ENCODE peak calls at places on chromosomes 2 and 18, in six cellular contexts. F is ovary; R is AG04450; H is PC-9; T is K562; V is CD8-positive, alpha-beta T cell. B is an unnamed sample.

GRCh38 chr2:18777250-18777812 is 188.0 kb upstream of the NT5C1B start:
- DNase-seq in R (no peak), F (no peak), V (no peak), T (no peak), H (no peak), B (no peak)

GRCh38 chr2:17800693-17801458 is 15.4 kb upstream of the MSGN1 start:
- DNase-seq in H (no peak), F (no peak), V (no peak), R (no peak), T (no peak), B (no peak)

GRCh38 chr2:212451786-212452200 is 86.8 kb downstream of the ERBB4 start:
- DNase-seq in R (no peak), V (no peak), H (no peak), T (no peak), F (no peak), B (peak; percentile 53)

GRCh38 chr2:20072436-20073158 is 21.2 kb upstream of the LAPTM4A start:
- DNase-seq in V (peak; percentile 25), H (no peak), T (no peak), R (no peak), F (no peak), B (no peak)

GRCh38 chr2:203177361-203177760 is 61.5 kb upstream of the CYP20A1 start:
- DNase-seq in R (no peak), H (no peak), T (no peak), F (no peak), V (no peak), B (no peak)

GRCh38 chr2:42764901-42765300 is 966 bp upstream of the OXER1 start:
- DNase-seq in F (no peak), R (no peak), T (no peak), H (no peak), V (no peak), B (no peak)

GRCh38 chr2:31547485-31547884 is 33.3 kb downstream of the SRD5A2 start:
- DNase-seq in T (no peak), R (no peak), H (no peak), V (no peak), F (no peak), B (no peak)

GRCh38 chr2:20443276-20443920 is 3.5 kb upstream of the RHOB start:
- DNase-seq in F (peak; percentile 49), H (peak; percentile 71), R (no peak), T (no peak), V (no peak), B (peak; percentile 47)

GRCh38 chr2:98847853-98848252 is 88.2 kb downstream of the CRACDL start:
- DNase-seq in V (no peak), H (no peak), T (no peak), R (no peak), F (no peak), B (no peak)

GRCh38 chr2:604385-604784 is 72.8 kb downstream of the TMEM18 start:
- DNase-seq in T (no peak), F (no peak), V (no peak), R (no peak), H (no peak), B (no peak)

GRCh38 chr18:37668971-37669747 is 103.6 kb upstream of the CELF4 start:
- DNase-seq in V (no peak), T (no peak), H (no peak), F (no peak), R (no peak), B (no peak)

GRCh38 chr2:238709324-238709723 is 138.6 kb upstream of the TWIST2 start:
- DNase-seq in H (no peak), V (no peak), T (no peak), F (no peak), R (no peak), B (no peak)

GRCh38 chr2:113888641-113889470 is 1.0 kb upstream of the ACTR3 start:
- DNase-seq in V (no peak), H (peak; percentile 37), F (peak; percentile 29), R (no peak), T (no peak), B (no peak)

GRCh38 chr2:38039111-38039510 is 36.8 kb downstream of the CYP1B1 start:
- DNase-seq in V (no peak), F (no peak), H (no peak), T (no peak), R (no peak), B (no peak)

GRCh38 chr2:38038682-38039081 is 37.3 kb downstream of the CYP1B1 start:
- DNase-seq in R (no peak), F (no peak), T (no peak), V (no peak), H (no peak), B (no peak)

GRCh38 chr2:38037325-38037724 is 38.6 kb downstream of the CYP1B1 start:
- DNase-seq in H (no peak), R (no peak), V (no peak), T (no peak), F (no peak), B (no peak)

GRCh38 chr2:38039511-38039910 is 36.4 kb downstream of the CYP1B1 start:
- DNase-seq in F (no peak), R (no peak), T (no peak), H (no peak), V (no peak), B (no peak)

GRCh38 chr2:38037757-38038615 is 38.0 kb downstream of the CYP1B1 start:
- DNase-seq in R (no peak), V (no peak), H (no peak), F (peak; percentile 43), T (no peak), B (no peak)
- TF ChIP-seq CTCF in R (peak; percentile 38), V (no peak), H (no peak), F (no peak), T (peak; percentile 20), B (no peak)

DNA sequence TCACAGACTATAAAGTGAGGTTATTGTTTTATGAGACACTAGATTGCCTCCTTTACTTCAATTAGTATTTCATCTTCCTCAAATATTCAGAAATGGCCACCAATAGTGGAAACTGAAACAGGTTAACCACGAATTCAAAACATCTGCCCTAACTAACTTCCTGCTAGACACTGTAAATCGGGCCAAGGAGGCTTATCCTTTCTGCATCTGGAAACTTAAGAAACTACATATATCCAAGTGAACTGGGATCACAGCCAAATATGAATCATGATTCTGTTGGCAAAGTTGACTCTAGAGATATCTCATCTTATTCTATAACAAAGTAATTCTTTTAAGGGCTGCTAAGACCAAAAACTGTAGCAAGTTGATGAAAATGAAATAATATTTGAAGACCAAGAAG is 136.6 kb upstream of the ZC3H15 start:
- DNase-seq in F (no peak), H (peak; percentile 43), V (no peak), R (peak; percentile 34), T (no peak), B (peak; percentile 53)
- H3K27ac ChIP-seq in F (no peak overlapping the region), H (no peak overlapping the region), V (no peak overlapping the region), R (no peak overlapping the region), T (no peak overlapping the region), B (no peak overlapping the region)

DNA sequence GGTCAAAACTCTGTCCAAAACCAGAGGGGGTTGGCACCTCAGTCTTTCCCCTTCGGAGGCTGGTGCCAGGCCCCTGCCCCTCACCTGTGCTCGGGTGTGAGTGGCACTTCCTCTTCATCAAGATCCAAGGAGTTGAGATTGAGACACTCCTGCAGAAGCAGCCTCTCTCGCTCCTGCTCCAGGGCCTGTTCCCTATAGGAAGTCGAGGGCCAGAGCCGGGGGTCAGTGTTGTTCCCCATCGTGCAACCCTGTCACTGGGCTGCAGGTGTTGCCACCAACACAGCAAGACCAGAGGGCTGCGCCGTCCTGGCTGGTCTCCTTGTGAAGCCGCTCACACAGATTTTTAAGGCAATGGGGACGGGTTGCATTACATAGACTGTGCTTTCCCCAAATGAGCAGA is 18.9 kb downstream of the FAM178B start:
- DNase-seq in V (no peak), T (no peak), F (no peak), R (no peak), H (no peak), B (no peak)
- TF ChIP-seq CTCF in V (no peak), T (no peak), F (no peak), R (no peak), H (no peak), B (no peak)

DNA sequence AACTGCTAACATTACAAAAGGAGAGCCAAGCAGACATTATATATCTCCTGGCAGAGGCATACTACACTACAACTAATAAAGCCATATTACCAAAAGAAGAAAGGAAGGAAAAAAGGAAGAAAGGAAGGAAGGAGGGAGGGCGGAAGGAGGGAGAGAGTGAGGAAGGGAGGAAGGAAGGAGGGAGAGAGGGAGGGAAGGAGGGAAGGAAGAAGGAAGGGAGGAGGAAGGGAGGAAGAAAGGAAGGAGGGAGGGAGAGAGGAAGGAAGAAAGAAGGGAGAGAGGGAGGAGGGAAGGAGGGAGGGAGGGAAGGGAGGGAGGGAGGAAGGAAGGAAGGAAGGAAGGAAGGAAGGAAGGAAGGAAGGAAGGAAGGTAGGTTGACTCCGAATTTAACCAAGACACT is 133.4 kb downstream of the PDE11A start:
- DNase-seq in T (no peak), V (no peak), R (no peak), H (no peak), F (no peak), B (no peak)
- H3K27ac ChIP-seq in T (no peak overlapping the region), V (no peak overlapping the region), R (no peak overlapping the region), H (no peak overlapping the region), F (no peak overlapping the region), B (no peak overlapping the region)

GRCh38 chr2:65432227-65433190 is at the start of gene SPRED2:
- DNase-seq in T (peak; percentile 80), H (peak; percentile 92), V (peak; percentile 64), F (peak; percentile 93), R (peak; percentile 94), B (peak; percentile 85)
- TF ChIP-seq CTCF in T (peak; percentile 10), H (no peak), V (no peak), F (peak; percentile 17), R (peak; percentile 4), B (no peak)

DNA sequence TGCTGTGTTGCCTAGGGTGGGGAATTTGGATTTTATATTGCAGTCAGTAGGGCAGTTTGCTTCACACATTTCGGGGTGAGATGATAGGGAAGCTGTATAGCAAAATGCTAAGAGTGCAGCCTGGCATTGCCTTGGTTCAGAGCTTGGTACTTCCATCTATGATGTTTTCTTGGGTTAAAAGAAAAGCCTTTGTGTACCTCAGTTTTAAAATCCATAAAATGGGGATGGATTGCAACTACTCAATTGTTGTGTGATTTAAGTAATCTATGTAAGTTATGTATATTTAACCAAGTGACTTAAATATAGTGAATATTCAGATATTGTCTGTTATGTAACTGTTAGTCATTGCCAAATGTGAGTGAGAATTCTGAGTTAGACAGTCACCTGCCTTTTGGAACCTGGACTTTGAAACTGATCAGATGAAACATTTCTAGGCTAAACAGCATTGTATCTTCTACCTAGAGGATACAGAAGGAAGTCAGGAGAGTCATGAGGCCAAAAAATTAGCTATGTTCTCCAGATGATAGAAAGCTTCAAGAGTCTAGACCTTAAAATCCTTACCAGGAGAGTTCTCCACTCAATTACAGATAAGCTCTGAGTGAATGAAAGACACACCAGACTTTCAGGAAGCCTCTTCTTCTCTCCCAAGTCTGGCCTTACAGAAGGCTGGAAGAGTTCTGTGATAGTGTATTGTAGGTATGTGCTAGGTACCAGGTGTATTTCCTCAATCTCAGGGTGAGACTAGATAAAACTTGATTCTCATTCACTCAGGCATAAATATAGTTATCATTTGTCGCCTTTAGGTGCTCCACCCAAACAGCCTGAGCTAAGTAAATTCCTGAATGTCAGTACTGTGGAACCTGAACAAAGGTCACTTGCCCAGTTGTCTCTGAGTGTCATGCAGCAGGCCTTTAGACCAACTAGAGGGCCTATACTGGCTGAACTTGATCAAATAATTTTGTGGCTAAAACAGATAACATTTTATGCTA is 7.5 kb downstream of the RIOK3 start:
- DNase-seq in T (no peak), F (no peak), V (no peak), R (no peak), H (no peak), B (no peak)
- H3K27ac ChIP-seq in T (no peak overlapping the region), F (no peak overlapping the region), V (no peak overlapping the region), R (no peak overlapping the region), H (peak overlapping the region; percentile 34), B (no peak overlapping the region)

GRCh38 chr2:78861546-78861945 is 164.0 kb upstream of the REG3G start:
- DNase-seq in R (no peak), T (peak; percentile 25), F (no peak), H (no peak), V (no peak), B (peak; percentile 13)
- TF ChIP-seq CTCF in R (no peak), T (peak; percentile 49), F (no peak), H (peak; percentile 76), V (no peak), B (peak; percentile 25)